ENCODE peak calls at places on chromosomes 7 and 10, in ten cellular contexts. One of them, this sample, is unnamed.

GRCh38 chr7:69814421-69814962 is 216.2 kb downstream of the AUTS2 start:
- DNase-seq in hepatic stellate cell: no peak
- DNase-seq in NCI-H1092: no peak
- DNase-seq in stimulated activated CD4-positive, alpha-beta T cell treated with anti-CD3 and anti-CD28 coated beads, Interleukin-1b, Interleukin-23, amount 100 ng/mL, for 24 hours: no peak
- DNase-seq in activated naive CD4-positive, alpha-beta T cell treated with anti-CD3 and anti-CD28 coated beads for 36 hours: no peak
- DNase-seq in osteocyte: no peak
- DNase-seq in ELR: no peak
- DNase-seq in activated gamma-delta T cell treated with Interleukin-2 at 50 U/mL for 16 hours: no peak
- DNase-seq in frontal cortex: peak
- DNase-seq in activated CD4-positive, alpha-beta T cell treated with anti-CD3 and anti-CD28 coated beads, Interleukin-2, amount 50 U/mL, for 1 hour: peak
- DNase-seq in this sample: no peak

GRCh38 chr10:119090026-119090808 is 9.6 kb upstream of the EIF3A start:
- DNase-seq in NCI-H1092: no peak
- DNase-seq in hepatic stellate cell: no peak
- DNase-seq in activated CD4-positive, alpha-beta T cell treated with anti-CD3 and anti-CD28 coated beads, Interleukin-2, amount 50 U/mL, for 1 hour: peak
- DNase-seq in stimulated activated CD4-positive, alpha-beta T cell treated with anti-CD3 and anti-CD28 coated beads, Interleukin-1b, Interleukin-23, amount 100 ng/mL, for 24 hours: no peak
- DNase-seq in frontal cortex: no peak
- DNase-seq in activated naive CD4-positive, alpha-beta T cell treated with anti-CD3 and anti-CD28 coated beads for 36 hours: peak
- DNase-seq in ELR: no peak
- DNase-seq in activated gamma-delta T cell treated with Interleukin-2 at 50 U/mL for 16 hours: no peak
- DNase-seq in osteocyte: no peak
- DNase-seq in this sample: no peak

GRCh38 chr10:24462340-24462739 is 253.4 kb downstream of the KIAA1217 start:
- DNase-seq in frontal cortex: no peak
- DNase-seq in activated naive CD4-positive, alpha-beta T cell treated with anti-CD3 and anti-CD28 coated beads for 36 hours: no peak
- DNase-seq in osteocyte: no peak
- DNase-seq in activated CD4-positive, alpha-beta T cell treated with anti-CD3 and anti-CD28 coated beads, Interleukin-2, amount 50 U/mL, for 1 hour: no peak
- DNase-seq in ELR: no peak
- DNase-seq in activated gamma-delta T cell treated with Interleukin-2 at 50 U/mL for 16 hours: no peak
- DNase-seq in stimulated activated CD4-positive, alpha-beta T cell treated with anti-CD3 and anti-CD28 coated beads, Interleukin-1b, Interleukin-23, amount 100 ng/mL, for 24 hours: no peak
- DNase-seq in hepatic stellate cell: no peak
- DNase-seq in NCI-H1092: no peak
- DNase-seq in this sample: no peak

GRCh38 chr10:97644961-97645360 is 4.5 kb downstream of the PI4K2A start:
- DNase-seq in frontal cortex: no peak
- DNase-seq in activated gamma-delta T cell treated with Interleukin-2 at 50 U/mL for 16 hours: no peak
- DNase-seq in NCI-H1092: no peak
- DNase-seq in stimulated activated CD4-positive, alpha-beta T cell treated with anti-CD3 and anti-CD28 coated beads, Interleukin-1b, Interleukin-23, amount 100 ng/mL, for 24 hours: no peak
- DNase-seq in hepatic stellate cell: no peak
- DNase-seq in osteocyte: no peak
- DNase-seq in ELR: no peak
- DNase-seq in activated CD4-positive, alpha-beta T cell treated with anti-CD3 and anti-CD28 coated beads, Interleukin-2, amount 50 U/mL, for 1 hour: no peak
- DNase-seq in activated naive CD4-positive, alpha-beta T cell treated with anti-CD3 and anti-CD28 coated beads for 36 hours: no peak
- DNase-seq in this sample: no peak

GRCh38 chr10:28841625-28842024 is 164.3 kb downstream of the BAMBI start:
- DNase-seq in stimulated activated CD4-positive, alpha-beta T cell treated with anti-CD3 and anti-CD28 coated beads, Interleukin-1b, Interleukin-23, amount 100 ng/mL, for 24 hours: no peak
- DNase-seq in ELR: peak
- DNase-seq in osteocyte: no peak
- DNase-seq in frontal cortex: no peak
- DNase-seq in activated CD4-positive, alpha-beta T cell treated with anti-CD3 and anti-CD28 coated beads, Interleukin-2, amount 50 U/mL, for 1 hour: no peak
- DNase-seq in activated naive CD4-positive, alpha-beta T cell treated with anti-CD3 and anti-CD28 coated beads for 36 hours: no peak
- DNase-seq in activated gamma-delta T cell treated with Interleukin-2 at 50 U/mL for 16 hours: no peak
- DNase-seq in NCI-H1092: no peak
- DNase-seq in hepatic stellate cell: peak
- DNase-seq in this sample: no peak

GRCh38 chr7:11950281-11950680 is 118.3 kb upstream of the THSD7A start:
- DNase-seq in ELR: no peak
- DNase-seq in activated naive CD4-positive, alpha-beta T cell treated with anti-CD3 and anti-CD28 coated beads for 36 hours: no peak
- DNase-seq in activated CD4-positive, alpha-beta T cell treated with anti-CD3 and anti-CD28 coated beads, Interleukin-2, amount 50 U/mL, for 1 hour: no peak
- DNase-seq in hepatic stellate cell: no peak
- DNase-seq in osteocyte: no peak
- DNase-seq in NCI-H1092: no peak
- DNase-seq in frontal cortex: no peak
- DNase-seq in activated gamma-delta T cell treated with Interleukin-2 at 50 U/mL for 16 hours: no peak
- DNase-seq in stimulated activated CD4-positive, alpha-beta T cell treated with anti-CD3 and anti-CD28 coated beads, Interleukin-1b, Interleukin-23, amount 100 ng/mL, for 24 hours: no peak
- DNase-seq in this sample: no peak

GRCh38 chr10:11425288-11425595 is 186.2 kb downstream of the USP6NL start:
- DNase-seq in stimulated activated CD4-positive, alpha-beta T cell treated with anti-CD3 and anti-CD28 coated beads, Interleukin-1b, Interleukin-23, amount 100 ng/mL, for 24 hours: no peak
- DNase-seq in hepatic stellate cell: no peak
- DNase-seq in activated gamma-delta T cell treated with Interleukin-2 at 50 U/mL for 16 hours: no peak
- DNase-seq in frontal cortex: no peak
- DNase-seq in activated CD4-positive, alpha-beta T cell treated with anti-CD3 and anti-CD28 coated beads, Interleukin-2, amount 50 U/mL, for 1 hour: no peak
- DNase-seq in ELR: no peak
- DNase-seq in osteocyte: no peak
- DNase-seq in NCI-H1092: peak
- DNase-seq in activated naive CD4-positive, alpha-beta T cell treated with anti-CD3 and anti-CD28 coated beads for 36 hours: no peak
- DNase-seq in this sample: no peak

GRCh38 chr10:95288273-95288672 is 2.5 kb downstream of the PDLIM1 start:
- DNase-seq in activated CD4-positive, alpha-beta T cell treated with anti-CD3 and anti-CD28 coated beads, Interleukin-2, amount 50 U/mL, for 1 hour: no peak
- DNase-seq in NCI-H1092: no peak
- DNase-seq in ELR: no peak
- DNase-seq in hepatic stellate cell: no peak
- DNase-seq in activated naive CD4-positive, alpha-beta T cell treated with anti-CD3 and anti-CD28 coated beads for 36 hours: no peak
- DNase-seq in osteocyte: no peak
- DNase-seq in activated gamma-delta T cell treated with Interleukin-2 at 50 U/mL for 16 hours: no peak
- DNase-seq in stimulated activated CD4-positive, alpha-beta T cell treated with anti-CD3 and anti-CD28 coated beads, Interleukin-1b, Interleukin-23, amount 100 ng/mL, for 24 hours: no peak
- DNase-seq in frontal cortex: no peak
- DNase-seq in this sample: no peak

GRCh38 chr7:141609566-141609965 is 58.4 kb downstream of the AGK start:
- DNase-seq in activated gamma-delta T cell treated with Interleukin-2 at 50 U/mL for 16 hours: no peak
- DNase-seq in activated naive CD4-positive, alpha-beta T cell treated with anti-CD3 and anti-CD28 coated beads for 36 hours: no peak
- DNase-seq in activated CD4-positive, alpha-beta T cell treated with anti-CD3 and anti-CD28 coated beads, Interleukin-2, amount 50 U/mL, for 1 hour: no peak
- DNase-seq in NCI-H1092: no peak
- DNase-seq in hepatic stellate cell: no peak
- DNase-seq in stimulated activated CD4-positive, alpha-beta T cell treated with anti-CD3 and anti-CD28 coated beads, Interleukin-1b, Interleukin-23, amount 100 ng/mL, for 24 hours: no peak
- DNase-seq in ELR: no peak
- DNase-seq in osteocyte: no peak
- DNase-seq in frontal cortex: no peak
- DNase-seq in this sample: no peak

GRCh38 chr10:22615819-22616499 is 98.4 kb downstream of the PIP4K2A start:
- DNase-seq in activated gamma-delta T cell treated with Interleukin-2 at 50 U/mL for 16 hours: no peak
- DNase-seq in activated CD4-positive, alpha-beta T cell treated with anti-CD3 and anti-CD28 coated beads, Interleukin-2, amount 50 U/mL, for 1 hour: no peak
- DNase-seq in hepatic stellate cell: no peak
- DNase-seq in frontal cortex: peak
- DNase-seq in ELR: peak
- DNase-seq in activated naive CD4-positive, alpha-beta T cell treated with anti-CD3 and anti-CD28 coated beads for 36 hours: peak
- DNase-seq in NCI-H1092: no peak
- DNase-seq in osteocyte: no peak
- DNase-seq in stimulated activated CD4-positive, alpha-beta T cell treated with anti-CD3 and anti-CD28 coated beads, Interleukin-1b, Interleukin-23, amount 100 ng/mL, for 24 hours: no peak
- DNase-seq in this sample: no peak

GRCh38 chr10:17609523-17610079 is 7.6 kb downstream of the HACD1 start:
- DNase-seq in osteocyte: no peak
- DNase-seq in activated naive CD4-positive, alpha-beta T cell treated with anti-CD3 and anti-CD28 coated beads for 36 hours: no peak
- DNase-seq in activated CD4-positive, alpha-beta T cell treated with anti-CD3 and anti-CD28 coated beads, Interleukin-2, amount 50 U/mL, for 1 hour: no peak
- DNase-seq in activated gamma-delta T cell treated with Interleukin-2 at 50 U/mL for 16 hours: no peak
- DNase-seq in hepatic stellate cell: no peak
- DNase-seq in NCI-H1092: no peak
- DNase-seq in ELR: no peak
- DNase-seq in stimulated activated CD4-positive, alpha-beta T cell treated with anti-CD3 and anti-CD28 coated beads, Interleukin-1b, Interleukin-23, amount 100 ng/mL, for 24 hours: no peak
- DNase-seq in frontal cortex: no peak
- DNase-seq in this sample: no peak